ENCODE peak calls at places on chromosomes 13 and 19, in nine cellular contexts. E is A549, S is HCT116, J is HepG2, D is K562, K is GM23338, P is GM12878, O is SK-N-SH, L is HL-60. F is an unnamed sample.

GRCh38 chr13:60226507-60226906 is 62.8 kb upstream of the DIAPH3 start:
- DNase-seq in L (no peak), O (peak; percentile 57), D (peak; percentile 76), K (peak; percentile 51), J (peak; percentile 15), S (peak; percentile 12), P (no peak), E (no peak), F (no peak)

GRCh38 chr13:24043590-24044350 is 116.8 kb upstream of the SPATA13 start:
- DNase-seq in E (no peak), D (no peak), L (no peak), K (no peak), J (no peak), S (no peak), P (no peak), O (no peak), F (no peak)

GRCh38 chr13:50268500-50268899 is 253.3 kb downstream of the KCNRG start:
- DNase-seq in O (peak; percentile 14), J (no peak), D (no peak), S (no peak), K (no peak), E (no peak), P (no peak), L (no peak), F (no peak)

GRCh38 chr19:18796239-18796638 is 5.1 kb upstream of the COMP start:
- DNase-seq in D (no peak), L (no peak), E (no peak), J (no peak), S (no peak), P (no peak), K (no peak), O (no peak), F (no peak)

GRCh38 chr13:49580980-49581680 is 4.2 kb downstream of the RCBTB1 start:
- DNase-seq in D (no peak), P (no peak), J (no peak), S (no peak), E (no peak), O (no peak), L (no peak), K (no peak), F (no peak)

GRCh38 chr19:29686285-29686805 is 21.1 kb downstream of the PLEKHF1 start:
- DNase-seq in P (no peak), K (no peak), O (no peak), D (no peak), J (no peak), E (no peak), S (no peak), L (no peak), F (no peak)

GRCh38 chr19:41563847-41564514 is 12.0 kb upstream of the CEACAM21 start:
- DNase-seq in O (no peak), S (no peak), L (no peak), D (no peak), P (no peak), E (no peak), J (no peak), K (peak; percentile 51), F (no peak)

GRCh38 chr19:16562608-16563025 is 9.6 kb downstream of the SLC35E1 start:
- DNase-seq in E (no peak), J (no peak), D (peak; percentile 57), K (no peak), P (no peak), S (no peak), L (no peak), O (no peak), F (no peak)

GRCh38 chr19:49231389-49231788 is 73.8 kb downstream of the TRPM4 start:
- DNase-seq in D (no peak), K (no peak), P (peak; percentile 41), L (no peak), S (no peak), J (no peak), E (no peak), O (no peak), F (no peak)

GRCh38 chr19:33251526-33252090 is 26.0 kb upstream of the SLC7A10 start:
- DNase-seq in E (no peak), K (no peak), O (no peak), D (no peak), S (no peak), L (no peak), J (no peak), P (no peak), F (no peak)

GRCh38 chr13:46995874-46996273 is 99.0 kb upstream of the HTR2A start:
- DNase-seq in S (no peak), K (no peak), L (peak; percentile 17), P (peak; percentile 53), E (no peak), D (no peak), J (no peak), O (no peak), F (no peak)

GRCh38 chr19:37594982-37595382 is 306 bp downstream of the ZNF540 start:
- DNase-seq in E (peak; percentile 20), S (no peak), D (peak; percentile 53), P (peak; percentile 16), K (no peak), L (peak; percentile 56), J (no peak), O (no peak), F (no peak)

GRCh38 chr13:93927431-93927830 is 552.1 kb downstream of the DCT start:
- DNase-seq in E (no peak), L (no peak), P (no peak), S (no peak), O (no peak), K (no peak), D (no peak), J (no peak), F (no peak)

GRCh38 chr19:51660975-51661600 is 14.5 kb upstream of the SIGLEC14 start:
- DNase-seq in J (peak; percentile 54), L (peak; percentile 85), S (peak; percentile 55), E (peak; percentile 44), D (peak; percentile 91), K (peak; percentile 95), O (peak; percentile 61), P (no peak), F (no peak)

GRCh38 chr19:2201473-2202148 is 34.5 kb downstream of the PLEKHJ1 start:
- DNase-seq in K (no peak), D (no peak), O (no peak), L (no peak), J (no peak), P (no peak), E (no peak), S (no peak), F (no peak)

GRCh38 chr19:2199861-2200623 is 36.1 kb downstream of the PLEKHJ1 start:
- DNase-seq in J (no peak), E (no peak), S (no peak), L (no peak), P (no peak), D (no peak), O (no peak), K (no peak), F (no peak)

GRCh38 chr19:2199215-2199614 is 35.5 kb downstream of the DOT1L start:
- DNase-seq in K (peak; percentile 70), S (no peak), E (peak; percentile 22), L (no peak), P (no peak), O (peak; percentile 69), D (peak; percentile 19), J (no peak), F (no peak)

GRCh38 chr19:2198317-2198716 is 34.6 kb downstream of the DOT1L start:
- DNase-seq in L (no peak), J (no peak), P (no peak), D (no peak), K (no peak), S (no peak), E (no peak), O (no peak), F (no peak)

DNA sequence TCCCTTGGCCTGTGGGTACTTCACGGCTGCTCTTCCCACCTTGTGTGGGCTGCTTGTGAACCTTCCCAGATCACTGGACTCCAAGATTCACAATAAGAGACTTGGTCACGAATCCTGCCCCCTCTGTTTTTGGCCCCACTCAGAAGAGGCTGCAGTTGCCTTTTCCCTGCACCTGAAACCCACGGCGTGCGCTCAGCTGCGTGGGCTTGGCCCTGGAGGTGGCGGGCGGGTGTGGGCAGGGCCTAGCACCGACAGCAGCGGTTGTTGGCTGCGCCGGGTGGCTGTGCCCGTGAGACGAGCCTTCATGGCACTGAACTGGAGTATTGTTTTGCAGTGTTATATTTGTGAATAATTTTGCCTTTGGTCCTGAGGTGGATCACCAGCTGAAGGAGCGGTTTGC is 33.8 kb downstream of the PLEKHJ1 start:
- DNase-seq in D (no peak), K (no peak), S (no peak), J (no peak), O (no peak), L (no peak), E (no peak), P (no peak), F (no peak)
- TF ChIP-seq REST in D (no peak), K (no peak), S (no peak), J (no peak), O (no peak), L (no peak), E (no peak), P (no peak), F (no peak)

DNA sequence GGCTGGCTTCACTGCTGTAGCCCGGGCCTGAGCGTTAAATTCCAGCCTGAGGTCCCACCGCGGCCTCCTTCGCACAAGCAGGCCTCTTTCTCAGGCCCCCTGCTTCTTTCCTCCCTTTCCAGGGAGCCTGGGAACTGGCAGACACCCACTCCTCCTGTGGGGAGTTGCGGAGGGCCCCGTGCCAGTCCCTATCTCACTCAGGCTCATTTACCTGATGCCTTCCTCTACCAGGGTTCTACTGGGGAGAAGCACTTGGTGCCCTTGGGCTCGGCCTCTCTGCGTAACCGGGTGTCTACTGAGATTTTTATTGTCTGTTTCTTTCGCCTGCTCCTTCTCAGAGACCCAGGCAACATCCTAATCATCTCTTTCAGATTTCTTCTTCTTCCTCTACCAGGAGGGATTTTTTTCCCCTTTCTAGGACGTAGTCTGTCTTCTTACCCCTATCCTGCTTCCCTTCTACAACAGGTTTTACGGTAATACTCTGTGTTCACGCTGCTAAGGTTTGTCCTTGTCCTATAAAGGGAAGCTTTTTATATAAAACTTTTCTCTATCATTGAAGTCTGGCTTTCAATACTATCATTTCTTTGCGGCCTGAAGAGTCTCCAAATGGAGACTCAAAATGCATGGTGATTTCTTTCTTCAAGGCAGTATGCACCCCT is 135.4 kb upstream of the GPR12 start:
- DNase-seq in P (no peak), L (no peak), S (no peak), D (no peak), K (peak; percentile 17), O (no peak), E (no peak), J (no peak), F (no peak)
- TF ChIP-seq REST in P (no peak), L (no peak), S (no peak), D (no peak), K (no peak), O (no peak), E (no peak), J (no peak), F (no peak)

GRCh38 chr19:8208119-8208709 is 956 bp upstream of the CERS4 start:
- DNase-seq in D (no peak), J (no peak), L (no peak), E (no peak), S (no peak), O (peak; percentile 62), K (peak; percentile 69), P (no peak), F (no peak)
- TF ChIP-seq REST in D (no peak), J (no peak), L (no peak), E (no peak), S (no peak), O (no peak), K (no peak), P (no peak), F (no peak)

DNA sequence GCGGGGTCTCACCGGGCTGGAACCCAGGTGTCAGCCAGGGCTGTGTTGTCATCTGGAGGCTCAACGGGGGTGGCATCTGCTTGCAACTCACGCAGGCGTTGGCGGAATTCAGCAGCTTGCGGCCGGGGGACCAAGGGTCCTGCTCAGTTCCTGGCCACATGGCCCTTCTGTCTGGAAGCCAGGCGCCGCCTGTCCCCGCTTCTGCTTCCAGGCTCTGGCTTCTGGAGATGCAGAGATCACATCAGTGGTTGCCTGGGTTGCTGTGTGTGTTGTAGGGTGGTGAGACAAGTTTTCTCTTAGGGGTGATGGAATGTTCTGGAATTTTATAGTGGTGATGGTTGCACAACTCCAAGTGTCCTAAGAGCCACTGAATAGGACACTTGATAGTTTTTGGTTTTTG is 5.0 kb downstream of the ADAT3 start:
- DNase-seq in P (no peak), S (no peak), J (no peak), D (no peak), K (no peak), O (peak; percentile 90), E (no peak), L (no peak), F (no peak)
- TF ChIP-seq REST in P (no peak), S (no peak), J (no peak), D (no peak), K (no peak), O (no peak), E (no peak), L (no peak), F (no peak)

F was measured in Panc1.